ENCODE peak calls at places on chromosomes 11 and 22, in four cellular contexts. N is suprapubic skin, H is GM12878, E is Peyer's patch. K is an unnamed sample. For H3K4me1, the result is how much of the 10 kb centered on the place peaks cover.

GRCh38 chr11:11218287-11218986 is 134.6 kb downstream of the CSNK2A3 start:
- DNase-seq in E (no peak), N (no peak), H (no peak), K (no peak)

GRCh38 chr11:34997872-34998548 is 81.6 kb downstream of the PDHX start:
- DNase-seq in H (no peak), N (no peak), E (no peak), K (no peak)

GRCh38 chr11:3840870-3841425 is at the start of gene RHOG:
- DNase-seq in E (peak), N (peak), H (no peak), K (peak)

GRCh38 chr22:46561435-46561905 is 24.1 kb upstream of the CELSR1 start:
- DNase-seq in N (no peak), H (peak), E (no peak), K (no peak)

GRCh38 chr22:36405671-36406070 is 17.9 kb upstream of the MYH9 start:
- DNase-seq in H (no peak), E (peak), N (no peak), K (peak)

GRCh38 chr11:116249561-116249960 is 523.2 kb downstream of the BUD13 start:
- DNase-seq in N (no peak), E (no peak), H (no peak), K (no peak)

GRCh38 chr11:17541330-17541885 is 2.8 kb downstream of the USH1C start:
- DNase-seq in H (no peak), N (no peak), E (peak), K (no peak)

GRCh38 chr11:16296243-16296642 is 60.1 kb downstream of the SOX6 start:
- DNase-seq in N (no peak), E (no peak), H (no peak), K (no peak)

GRCh38 chr22:44396727-44397722 is 84.3 kb upstream of the SHISAL1 start:
- DNase-seq in H (no peak), N (peak), E (peak), K (no peak)

GRCh38 chr11:65555693-65556231 is 2.4 kb downstream of the LTBP3 start:
- DNase-seq in E (peak), N (no peak), H (no peak), K (no peak)

GRCh38 chr11:46597609-46598219 is 3.9 kb upstream of the AMBRA1 start:
- DNase-seq in E (no peak), N (no peak), H (no peak), K (peak)

GRCh38 chr11:28767574-28767973 is 659.4 kb downstream of the METTL15 start:
- DNase-seq in E (no peak), H (no peak), N (no peak), K (no peak)

GRCh38 chr22:18096823-18097222 is 13.8 kb upstream of the TUBA8 start:
- DNase-seq in N (no peak), E (no peak), H (no peak), K (no peak)

GRCh38 chr11:65714433-65714832 is 2.4 kb downstream of the KAT5 start:
- DNase-seq in N (no peak), H (no peak), E (no peak), K (no peak)

GRCh38 chr22:25627271-25627848 is 62.9 kb downstream of the GRK3 start:
- DNase-seq in E (no peak), N (no peak), H (no peak), K (no peak)

GRCh38 chr11:11977206-11977938 is 31.1 kb downstream of the DKK3 start:
- DNase-seq in N (no peak), E (no peak), H (no peak), K (no peak)

GRCh38 chr11:65894034-65894591 is 3.6 kb downstream of the CCDC85B start:
- DNase-seq in E (peak), H (no peak), N (peak), K (peak)

GRCh38 chr11:84719935-84720577 is 907.1 kb downstream of the DLG2 start:
- DNase-seq in H (no peak), E (no peak), N (no peak), K (no peak)
- H3K4me3 ChIP-seq in H (no peak), E (peak), N (peak), K (no peak)

DNA sequence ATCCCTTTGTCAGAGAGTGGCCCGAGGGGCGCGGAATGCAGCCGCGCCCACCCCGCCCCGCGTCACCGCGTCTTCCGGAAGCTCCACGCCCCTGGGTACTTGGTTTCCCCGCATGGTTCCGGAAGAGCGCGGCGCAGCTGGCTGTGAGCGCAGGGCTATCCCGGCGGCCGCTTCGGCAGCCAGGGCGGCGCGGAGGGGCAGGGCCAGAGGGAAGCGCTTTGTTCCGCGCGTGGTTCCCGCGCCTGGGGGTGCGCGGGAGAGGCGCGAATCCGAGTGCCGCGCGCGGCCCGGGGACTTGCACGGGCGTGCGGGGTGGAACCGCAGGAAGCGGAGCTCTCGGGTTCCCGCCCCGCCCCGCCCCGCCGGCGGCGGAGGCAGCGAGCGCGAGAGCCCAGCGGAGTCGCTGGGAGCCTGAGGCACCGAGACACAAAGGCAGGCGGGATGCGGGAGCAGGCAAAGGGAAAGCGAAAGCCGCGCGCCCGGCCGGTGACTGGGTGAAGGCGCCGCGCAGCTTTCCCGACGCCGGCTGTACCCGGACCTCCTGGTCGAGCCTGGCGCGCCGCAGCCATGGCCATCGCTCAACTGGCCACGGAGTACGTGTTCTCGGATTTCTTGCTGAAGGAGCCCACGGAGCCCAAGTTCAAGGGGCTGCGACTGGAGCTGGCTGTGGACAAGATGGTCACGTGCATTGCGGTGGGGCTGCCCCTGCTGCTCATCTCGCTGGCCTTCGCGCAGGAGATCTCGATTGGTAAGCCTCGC is at the start of gene PANX1:
- DNase-seq in N (peak), H (no peak), E (peak), K (peak)
- H3K4me1 ChIP-seq in N (half or more), H (under half), E (under half), K (under half)

GRCh38 chr11:75341583-75341982 is 9.9 kb downstream of the ARRB1 start:
- DNase-seq in E (no peak), N (no peak), H (no peak), K (no peak)
- H3K27ac ChIP-seq in E (peak), N (peak), H (peak), K (peak)

GRCh38 chr11:533586-534196 is 1.7 kb downstream of the HRAS start:
- DNase-seq in E (peak), H (no peak), N (peak), K (no peak)
- H3K4me3 ChIP-seq in E (no peak), H (no peak), N (peak), K (no peak)

DNA sequence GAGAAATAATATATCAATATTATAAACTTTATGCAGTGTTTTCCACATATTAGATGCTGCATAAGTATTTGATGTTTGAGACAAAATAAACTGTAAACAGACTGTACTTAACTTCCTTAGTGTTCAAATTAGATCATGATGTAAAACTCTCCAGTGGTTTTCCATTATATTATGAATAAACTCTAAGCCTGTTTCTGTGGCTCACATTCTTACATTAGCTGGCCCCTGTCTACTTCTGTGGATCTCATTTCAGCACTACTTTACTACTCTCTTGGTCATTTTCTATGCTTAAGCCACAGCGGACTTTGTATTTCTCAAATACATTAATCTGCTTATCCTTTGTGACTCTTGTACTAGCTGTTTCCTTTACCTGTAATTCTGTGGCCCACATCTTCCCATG is 55.6 kb downstream of the ARHGEF12 start:
- DNase-seq in N (no peak), H (no peak), E (no peak), K (no peak)
- H3K4me1 ChIP-seq in N (under half), H (under half), E (under half), K (under half)

GRCh38 chr11:70169136-70169535 is 34.0 kb upstream of the FADD start:
- DNase-seq in N (no peak), E (no peak), H (no peak), K (no peak)

GRCh38 chr11:70167120-70167519 is 36.0 kb upstream of the FADD start:
- DNase-seq in E (no peak), H (no peak), N (no peak), K (no peak)

GRCh38 chr11:70168405-70168754 is 34.7 kb upstream of the FADD start:
- DNase-seq in E (no peak), N (no peak), H (no peak), K (no peak)

GRCh38 chr11:70169632-70170031 is 33.5 kb upstream of the FADD start:
- DNase-seq in E (no peak), H (no peak), N (no peak), K (no peak)

GRCh38 chr11:70167723-70168404 is 35.2 kb upstream of the FADD start:
- DNase-seq in N (no peak), H (no peak), E (no peak), K (no peak)
- H3K27ac ChIP-seq in N (no peak), H (no peak), E (no peak), K (no peak)

DNA sequence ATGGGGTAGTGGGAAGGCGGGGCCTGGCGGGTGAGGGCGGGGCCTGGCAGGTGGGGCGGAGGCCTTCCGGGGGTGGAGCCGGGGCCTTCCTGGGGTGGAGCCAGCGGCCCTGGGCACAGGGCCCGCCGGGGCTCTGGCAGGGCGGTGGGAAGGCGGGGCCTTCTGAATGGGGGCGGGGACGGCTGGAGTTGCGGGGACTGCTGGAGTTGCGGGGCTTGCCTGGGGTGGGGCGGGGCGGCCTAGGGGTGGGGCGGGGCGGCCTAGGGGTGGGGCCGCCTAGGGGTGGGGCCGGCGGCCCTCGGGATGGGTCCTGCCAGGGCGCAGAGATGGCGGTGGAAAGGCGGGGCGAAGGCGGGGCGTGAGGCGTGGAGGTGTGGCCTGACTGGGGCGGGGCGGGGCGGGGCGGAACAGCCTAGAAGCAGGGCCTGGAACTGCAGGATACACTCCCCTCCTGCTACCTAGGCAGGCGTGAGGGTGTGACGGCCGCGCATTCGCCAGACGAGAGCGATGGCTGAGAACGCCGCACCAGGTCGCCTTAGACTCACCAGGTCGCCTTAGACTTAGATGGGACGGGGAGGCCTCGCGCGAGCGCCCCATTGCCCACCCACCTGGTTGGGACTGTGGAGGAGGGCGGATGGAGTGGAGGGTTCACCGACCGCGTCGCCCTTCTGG is 19.3 kb downstream of the RRP7A start:
- DNase-seq in N (peak), E (peak), H (peak), K (peak)
- H3K4me3 ChIP-seq in N (peak), E (peak), H (peak), K (no peak)

DNA sequence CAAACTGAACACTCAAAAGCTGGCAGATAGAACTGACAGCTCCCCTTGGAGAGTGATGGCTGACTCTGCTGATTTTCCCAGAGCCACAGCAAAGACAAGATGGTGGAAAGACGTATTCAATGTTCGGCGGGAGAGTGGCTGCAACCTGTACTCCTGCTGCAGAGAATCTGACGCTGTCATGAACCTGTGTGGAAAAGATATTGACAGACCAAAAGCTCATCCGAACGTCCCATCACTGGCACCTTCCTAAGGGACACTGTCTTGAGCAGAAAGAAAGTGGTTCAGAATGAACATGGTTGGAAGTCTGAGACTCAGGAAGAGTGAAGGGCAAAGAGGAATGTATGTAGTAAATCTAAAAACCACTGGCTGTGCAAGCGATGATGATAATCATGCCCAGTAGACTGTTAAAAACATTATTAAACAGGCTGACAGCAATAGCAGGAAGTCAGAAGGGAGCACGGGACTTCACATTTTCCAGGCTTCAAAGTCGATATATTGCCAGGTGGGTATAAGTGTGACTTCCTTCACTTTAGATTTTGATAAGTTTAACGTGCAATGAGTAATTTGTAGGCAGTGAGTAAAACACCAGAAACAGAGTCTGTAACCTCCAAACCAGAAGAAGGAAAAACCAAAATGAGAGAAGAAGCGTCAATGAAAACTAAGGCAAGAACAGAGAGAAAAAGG is 6.2 kb upstream of the IL17REL start:
- DNase-seq in E (peak), H (no peak), N (no peak), K (peak)
- H3K4me1 ChIP-seq in E (under half), H (under half), N (under half), K (under half)

GRCh38 chr22:21942407-21942895 is 10.2 kb downstream of the PPM1F start:
- DNase-seq in H (no peak), E (peak), N (peak), K (no peak)

GRCh38 chr22:21942939-21943338 is 9.7 kb downstream of the PPM1F start:
- DNase-seq in E (no peak), N (no peak), H (no peak), K (no peak)

GRCh38 chr22:21940521-21940920 is 12.1 kb downstream of the PPM1F start:
- DNase-seq in H (no peak), E (no peak), N (no peak), K (no peak)

GRCh38 chr22:21943571-21944448 is 8.8 kb downstream of the PPM1F start:
- DNase-seq in N (no peak), E (no peak), H (no peak), K (no peak)

GRCh38 chr22:21941921-21942320 is 10.7 kb downstream of the PPM1F start:
- DNase-seq in H (no peak), E (no peak), N (no peak), K (no peak)
- H3K27ac ChIP-seq in H (no peak), E (peak), N (peak), K (no peak)

K was measured in CD4-positive, CD25-positive, alpha-beta regulatory T cell.